ENCODE peak calls at places on chromosomes 11 and 22, in seven cellular contexts. One of them, this sample, is unnamed.

GRCh38 chr11:64040684-64041267 is 5.0 kb downstream of the FLRT1 start:
- DNase-seq in AG10803: no peak
- DNase-seq in WTC11: peak; percentile 72
- DNase-seq in Kasumi-1: no peak
- DNase-seq in activated T-helper 2 cell treated with anti-CD3 and anti-CD28 coated beads, Interferon-gamma antibody, Interleukin-2, Interleukin-4, amounts not matched to agents 10 μg/mL and 5 μg/mL and 100 μg/mL, durations not matched to agents 14 hours and 24 hours and 36 hours: no peak
- DNase-seq in GM04503: no peak
- DNase-seq in mesenchymal stem cell: no peak
- DNase-seq in this sample: no peak

GRCh38 chr11:65416341-65417185 is 6.0 kb upstream of the NEAT1 start:
- DNase-seq in AG10803: peak; percentile 74
- DNase-seq in WTC11: peak; percentile 96
- DNase-seq in Kasumi-1: peak; percentile 67
- DNase-seq in mesenchymal stem cell: peak; percentile 85
- DNase-seq in GM04503: peak; percentile 37
- DNase-seq in activated T-helper 2 cell treated with anti-CD3 and anti-CD28 coated beads, Interferon-gamma antibody, Interleukin-2, Interleukin-4, amounts not matched to agents 10 μg/mL and 5 μg/mL and 100 μg/mL, durations not matched to agents 14 hours and 24 hours and 36 hours: peak; percentile 88
- DNase-seq in this sample: peak; percentile 55

GRCh38 chr11:64092761-64093136 is 57.0 kb downstream of the FLRT1 start:
- DNase-seq in mesenchymal stem cell: no peak
- DNase-seq in WTC11: no peak
- DNase-seq in AG10803: no peak
- DNase-seq in Kasumi-1: no peak
- DNase-seq in activated T-helper 2 cell treated with anti-CD3 and anti-CD28 coated beads, Interferon-gamma antibody, Interleukin-2, Interleukin-4, amounts not matched to agents 10 μg/mL and 5 μg/mL and 100 μg/mL, durations not matched to agents 14 hours and 24 hours and 36 hours: no peak
- DNase-seq in GM04503: no peak
- DNase-seq in this sample: no peak

GRCh38 chr11:57776101-57776511 is 14.5 kb downstream of the CTNND1 start:
- DNase-seq in AG10803: peak; percentile 97
- DNase-seq in GM04503: peak; percentile 91
- DNase-seq in mesenchymal stem cell: peak; percentile 55
- DNase-seq in Kasumi-1: no peak
- DNase-seq in activated T-helper 2 cell treated with anti-CD3 and anti-CD28 coated beads, Interferon-gamma antibody, Interleukin-2, Interleukin-4, amounts not matched to agents 10 μg/mL and 5 μg/mL and 100 μg/mL, durations not matched to agents 14 hours and 24 hours and 36 hours: no peak
- DNase-seq in WTC11: peak; percentile 26
- DNase-seq in this sample: no peak

GRCh38 chr11:125267548-125267947 is 103.0 kb downstream of the PKNOX2 start:
- DNase-seq in Kasumi-1: no peak
- DNase-seq in GM04503: no peak
- DNase-seq in activated T-helper 2 cell treated with anti-CD3 and anti-CD28 coated beads, Interferon-gamma antibody, Interleukin-2, Interleukin-4, amounts not matched to agents 10 μg/mL and 5 μg/mL and 100 μg/mL, durations not matched to agents 14 hours and 24 hours and 36 hours: no peak
- DNase-seq in AG10803: no peak
- DNase-seq in mesenchymal stem cell: no peak
- DNase-seq in WTC11: no peak
- DNase-seq in this sample: no peak

GRCh38 chr22:35938226-35938625 is 90.4 kb downstream of the RBFOX2 start:
- DNase-seq in GM04503: peak; percentile 31
- DNase-seq in mesenchymal stem cell: no peak
- DNase-seq in activated T-helper 2 cell treated with anti-CD3 and anti-CD28 coated beads, Interferon-gamma antibody, Interleukin-2, Interleukin-4, amounts not matched to agents 10 μg/mL and 5 μg/mL and 100 μg/mL, durations not matched to agents 14 hours and 24 hours and 36 hours: no peak
- DNase-seq in AG10803: peak; percentile 75
- DNase-seq in Kasumi-1: no peak
- DNase-seq in WTC11: no peak
- DNase-seq in this sample: no peak

GRCh38 chr11:108897071-108897481 is 232.2 kb downstream of the DDX10 start:
- DNase-seq in Kasumi-1: no peak
- DNase-seq in GM04503: no peak
- DNase-seq in activated T-helper 2 cell treated with anti-CD3 and anti-CD28 coated beads, Interferon-gamma antibody, Interleukin-2, Interleukin-4, amounts not matched to agents 10 μg/mL and 5 μg/mL and 100 μg/mL, durations not matched to agents 14 hours and 24 hours and 36 hours: no peak
- DNase-seq in WTC11: no peak
- DNase-seq in mesenchymal stem cell: no peak
- DNase-seq in AG10803: no peak
- DNase-seq in this sample: no peak

GRCh38 chr22:29457730-29458129 is 19.3 kb downstream of the RFPL1 start:
- DNase-seq in Kasumi-1: peak; percentile 49
- DNase-seq in GM04503: no peak
- DNase-seq in activated T-helper 2 cell treated with anti-CD3 and anti-CD28 coated beads, Interferon-gamma antibody, Interleukin-2, Interleukin-4, amounts not matched to agents 10 μg/mL and 5 μg/mL and 100 μg/mL, durations not matched to agents 14 hours and 24 hours and 36 hours: no peak
- DNase-seq in WTC11: peak; percentile 67
- DNase-seq in AG10803: peak; percentile 25
- DNase-seq in mesenchymal stem cell: peak; percentile 51
- DNase-seq in this sample: no peak

GRCh38 chr11:73415854-73416615 is 39.8 kb downstream of the RELT start:
- DNase-seq in Kasumi-1: no peak
- DNase-seq in activated T-helper 2 cell treated with anti-CD3 and anti-CD28 coated beads, Interferon-gamma antibody, Interleukin-2, Interleukin-4, amounts not matched to agents 10 μg/mL and 5 μg/mL and 100 μg/mL, durations not matched to agents 14 hours and 24 hours and 36 hours: no peak
- DNase-seq in WTC11: no peak
- DNase-seq in AG10803: peak; percentile 93
- DNase-seq in mesenchymal stem cell: no peak
- DNase-seq in GM04503: peak; percentile 68
- DNase-seq in this sample: no peak

GRCh38 chr11:121466063-121466794 is 13.5 kb upstream of the SORL1-AS1 start:
- DNase-seq in WTC11: peak; percentile 78
- DNase-seq in GM04503: peak; percentile 68
- DNase-seq in AG10803: peak; percentile 93
- DNase-seq in Kasumi-1: peak; percentile 62
- DNase-seq in mesenchymal stem cell: peak; percentile 92
- DNase-seq in activated T-helper 2 cell treated with anti-CD3 and anti-CD28 coated beads, Interferon-gamma antibody, Interleukin-2, Interleukin-4, amounts not matched to agents 10 μg/mL and 5 μg/mL and 100 μg/mL, durations not matched to agents 14 hours and 24 hours and 36 hours: no peak
- DNase-seq in this sample: peak; percentile 91

GRCh38 chr11:119717839-119718534 is 11.0 kb downstream of the NECTIN1 start:
- DNase-seq in activated T-helper 2 cell treated with anti-CD3 and anti-CD28 coated beads, Interferon-gamma antibody, Interleukin-2, Interleukin-4, amounts not matched to agents 10 μg/mL and 5 μg/mL and 100 μg/mL, durations not matched to agents 14 hours and 24 hours and 36 hours: no peak
- DNase-seq in GM04503: no peak
- DNase-seq in mesenchymal stem cell: no peak
- DNase-seq in AG10803: no peak
- DNase-seq in WTC11: no peak
- DNase-seq in Kasumi-1: no peak
- DNase-seq in this sample: no peak

GRCh38 chr11:46914363-46914762 is 4.0 kb downstream of the LRP4 start:
- DNase-seq in GM04503: peak; percentile 54
- DNase-seq in activated T-helper 2 cell treated with anti-CD3 and anti-CD28 coated beads, Interferon-gamma antibody, Interleukin-2, Interleukin-4, amounts not matched to agents 10 μg/mL and 5 μg/mL and 100 μg/mL, durations not matched to agents 14 hours and 24 hours and 36 hours: no peak
- DNase-seq in Kasumi-1: no peak
- DNase-seq in WTC11: no peak
- DNase-seq in AG10803: peak; percentile 75
- DNase-seq in mesenchymal stem cell: peak; percentile 87
- DNase-seq in this sample: no peak